ENCODE peak calls at places on chromosome 14, in six cellular contexts. One of them, this sample, is unnamed.

GRCh38 chr14:96741151-96741977 is 55.8 kb upstream of the VRK1 start:
- DNase-seq in CD8-positive, alpha-beta T cell: peak; percentile 66
- DNase-seq in nephron progenitor cell: peak; percentile 88
- DNase-seq in colonic mucosa: peak; percentile 41
- DNase-seq in IMR-90: peak; percentile 15
- DNase-seq in NCI-H2081 treated with DMSO at 0.1 percent for 48 hours: no peak
- DNase-seq in this sample: no peak

GRCh38 chr14:75184039-75184438 is 7.6 kb upstream of the TMED10 start:
- DNase-seq in CD8-positive, alpha-beta T cell: no peak
- DNase-seq in nephron progenitor cell: no peak
- DNase-seq in colonic mucosa: peak; percentile 53
- DNase-seq in IMR-90: no peak
- DNase-seq in NCI-H2081 treated with DMSO at 0.1 percent for 48 hours: no peak
- DNase-seq in this sample: no peak

GRCh38 chr14:77918448-77918847 is 118.5 kb downstream of the ADCK1 start:
- DNase-seq in CD8-positive, alpha-beta T cell: no peak
- DNase-seq in nephron progenitor cell: no peak
- DNase-seq in colonic mucosa: no peak
- DNase-seq in IMR-90: no peak
- DNase-seq in NCI-H2081 treated with DMSO at 0.1 percent for 48 hours: no peak
- DNase-seq in this sample: no peak

GRCh38 chr14:61426048-61426447 is 104.7 kb downstream of the PRKCH start:
- DNase-seq in CD8-positive, alpha-beta T cell: no peak
- DNase-seq in nephron progenitor cell: no peak
- DNase-seq in colonic mucosa: no peak
- DNase-seq in IMR-90: no peak
- DNase-seq in NCI-H2081 treated with DMSO at 0.1 percent for 48 hours: no peak
- DNase-seq in this sample: peak; percentile 64

GRCh38 chr14:34665785-34666425 is 36.0 kb upstream of the SNX6 start:
- DNase-seq in CD8-positive, alpha-beta T cell: no peak
- DNase-seq in nephron progenitor cell: no peak
- DNase-seq in colonic mucosa: peak; percentile 32
- DNase-seq in IMR-90: peak; percentile 96
- DNase-seq in NCI-H2081 treated with DMSO at 0.1 percent for 48 hours: no peak
- DNase-seq in this sample: no peak

GRCh38 chr14:76375484-76375883 is 453 bp upstream of the ESRRB start:
- DNase-seq in CD8-positive, alpha-beta T cell: no peak
- DNase-seq in nephron progenitor cell: no peak
- DNase-seq in colonic mucosa: no peak
- DNase-seq in IMR-90: no peak
- DNase-seq in NCI-H2081 treated with DMSO at 0.1 percent for 48 hours: no peak
- DNase-seq in this sample: no peak

GRCh38 chr14:34461334-34462131 is 507 bp downstream of the SPTSSA start:
- DNase-seq in CD8-positive, alpha-beta T cell: no peak
- DNase-seq in nephron progenitor cell: peak; percentile 61
- DNase-seq in colonic mucosa: peak; percentile 77
- DNase-seq in IMR-90: peak; percentile 52
- DNase-seq in NCI-H2081 treated with DMSO at 0.1 percent for 48 hours: peak; percentile 12
- DNase-seq in this sample: no peak

GRCh38 chr14:89723930-89724915 is 230.3 kb downstream of the EFCAB11 start:
- DNase-seq in CD8-positive, alpha-beta T cell: no peak
- DNase-seq in nephron progenitor cell: no peak
- DNase-seq in colonic mucosa: no peak
- DNase-seq in IMR-90: no peak
- DNase-seq in NCI-H2081 treated with DMSO at 0.1 percent for 48 hours: no peak
- DNase-seq in this sample: no peak

GRCh38 chr14:102560436-102561261 is 31.8 kb upstream of the RCOR1 start:
- DNase-seq in CD8-positive, alpha-beta T cell: no peak
- DNase-seq in nephron progenitor cell: no peak
- DNase-seq in colonic mucosa: no peak
- DNase-seq in IMR-90: no peak
- DNase-seq in NCI-H2081 treated with DMSO at 0.1 percent for 48 hours: no peak
- DNase-seq in this sample: no peak

GRCh38 chr14:104428860-104429259 is 150.7 kb upstream of the C14orf180 start:
- DNase-seq in CD8-positive, alpha-beta T cell: no peak
- DNase-seq in nephron progenitor cell: no peak
- DNase-seq in colonic mucosa: no peak
- DNase-seq in IMR-90: no peak
- DNase-seq in NCI-H2081 treated with DMSO at 0.1 percent for 48 hours: no peak
- DNase-seq in this sample: no peak

GRCh38 chr14:75232597-75232996 is 46.0 kb upstream of the FOS start:
- DNase-seq in CD8-positive, alpha-beta T cell: peak; percentile 71
- DNase-seq in nephron progenitor cell: no peak
- DNase-seq in colonic mucosa: no peak
- DNase-seq in IMR-90: no peak
- DNase-seq in NCI-H2081 treated with DMSO at 0.1 percent for 48 hours: no peak
- DNase-seq in this sample: no peak

GRCh38 chr14:89614009-89614691 is 197.1 kb upstream of the FOXN3 start:
- DNase-seq in CD8-positive, alpha-beta T cell: no peak
- DNase-seq in nephron progenitor cell: no peak
- DNase-seq in colonic mucosa: no peak
- DNase-seq in IMR-90: no peak
- DNase-seq in NCI-H2081 treated with DMSO at 0.1 percent for 48 hours: no peak
- DNase-seq in this sample: no peak

GRCh38 chr14:75559451-75560187 is 18.8 kb upstream of the FLVCR2 start:
- DNase-seq in CD8-positive, alpha-beta T cell: no peak
- DNase-seq in nephron progenitor cell: no peak
- DNase-seq in colonic mucosa: no peak
- DNase-seq in IMR-90: peak; percentile 30
- DNase-seq in NCI-H2081 treated with DMSO at 0.1 percent for 48 hours: no peak
- DNase-seq in this sample: peak; percentile 68

GRCh38 chr14:75279153-75279738 is 618 bp downstream of the FOS start:
- DNase-seq in CD8-positive, alpha-beta T cell: peak; percentile 79
- DNase-seq in nephron progenitor cell: peak; percentile 54
- DNase-seq in colonic mucosa: peak; percentile 77
- DNase-seq in IMR-90: peak; percentile 83
- DNase-seq in NCI-H2081 treated with DMSO at 0.1 percent for 48 hours: no peak
- DNase-seq in this sample: no peak

GRCh38 chr14:56949828-56950227 is 139.5 kb upstream of the OTX2 start:
- DNase-seq in CD8-positive, alpha-beta T cell: no peak
- DNase-seq in nephron progenitor cell: no peak
- DNase-seq in colonic mucosa: peak; percentile 27
- DNase-seq in IMR-90: no peak
- DNase-seq in NCI-H2081 treated with DMSO at 0.1 percent for 48 hours: no peak
- DNase-seq in this sample: no peak

GRCh38 chr14:38828183-38828877 is 274.7 kb downstream of the SEC23A start:
- DNase-seq in CD8-positive, alpha-beta T cell: no peak
- DNase-seq in nephron progenitor cell: no peak
- DNase-seq in colonic mucosa: no peak
- DNase-seq in IMR-90: no peak
- DNase-seq in NCI-H2081 treated with DMSO at 0.1 percent for 48 hours: no peak
- DNase-seq in this sample: no peak

GRCh38 chr14:54577494-54577893 is 10.6 kb downstream of the SAMD4A start:
- DNase-seq in CD8-positive, alpha-beta T cell: no peak
- DNase-seq in nephron progenitor cell: no peak
- DNase-seq in colonic mucosa: no peak
- DNase-seq in IMR-90: no peak
- DNase-seq in NCI-H2081 treated with DMSO at 0.1 percent for 48 hours: no peak
- DNase-seq in this sample: no peak

GRCh38 chr14:68729556-68729955 is 63.3 kb downstream of the ZFP36L1 start:
- DNase-seq in CD8-positive, alpha-beta T cell: no peak
- DNase-seq in nephron progenitor cell: no peak
- DNase-seq in colonic mucosa: peak; percentile 61
- DNase-seq in IMR-90: no peak
- DNase-seq in NCI-H2081 treated with DMSO at 0.1 percent for 48 hours: no peak
- DNase-seq in this sample: no peak

GRCh38 chr14:26597136-26598080 is at the start of gene NOVA1:
- DNase-seq in CD8-positive, alpha-beta T cell: peak; percentile 16
- DNase-seq in nephron progenitor cell: peak; percentile 54
- DNase-seq in colonic mucosa: peak; percentile 38
- DNase-seq in IMR-90: no peak
- DNase-seq in NCI-H2081 treated with DMSO at 0.1 percent for 48 hours: no peak
- DNase-seq in this sample: no peak

GRCh38 chr14:43285575-43285974 is 1221.5 kb downstream of the FSCB start:
- DNase-seq in CD8-positive, alpha-beta T cell: no peak
- DNase-seq in nephron progenitor cell: no peak
- DNase-seq in colonic mucosa: no peak
- DNase-seq in IMR-90: no peak
- DNase-seq in NCI-H2081 treated with DMSO at 0.1 percent for 48 hours: no peak
- DNase-seq in this sample: no peak

GRCh38 chr14:63276016-63276415 is 42.7 kb downstream of the GPHB5 start:
- DNase-seq in CD8-positive, alpha-beta T cell: no peak
- DNase-seq in nephron progenitor cell: no peak
- DNase-seq in colonic mucosa: no peak
- DNase-seq in IMR-90: no peak
- DNase-seq in NCI-H2081 treated with DMSO at 0.1 percent for 48 hours: peak; percentile 33
- DNase-seq in this sample: no peak

GRCh38 chr14:22332671-22333407 is 256.2 kb downstream of the DAD1 start:
- DNase-seq in CD8-positive, alpha-beta T cell: no peak
- DNase-seq in nephron progenitor cell: no peak
- DNase-seq in colonic mucosa: no peak
- DNase-seq in IMR-90: no peak
- DNase-seq in NCI-H2081 treated with DMSO at 0.1 percent for 48 hours: no peak
- DNase-seq in this sample: no peak

GRCh38 chr14:105529506-105530445 is 3.4 kb downstream of the TMEM121 start:
- DNase-seq in CD8-positive, alpha-beta T cell: peak; percentile 41
- DNase-seq in nephron progenitor cell: no peak
- DNase-seq in colonic mucosa: no peak
- DNase-seq in IMR-90: no peak
- DNase-seq in NCI-H2081 treated with DMSO at 0.1 percent for 48 hours: no peak
- DNase-seq in this sample: no peak

GRCh38 chr14:98819132-98819866 is 452.7 kb downstream of the BCL11B start:
- DNase-seq in CD8-positive, alpha-beta T cell: no peak
- DNase-seq in nephron progenitor cell: no peak
- DNase-seq in colonic mucosa: no peak
- DNase-seq in IMR-90: no peak
- DNase-seq in NCI-H2081 treated with DMSO at 0.1 percent for 48 hours: no peak
- DNase-seq in this sample: no peak

GRCh38 chr14:47833006-47833405 is 157.6 kb upstream of the MDGA2 start:
- DNase-seq in CD8-positive, alpha-beta T cell: no peak
- DNase-seq in nephron progenitor cell: no peak
- DNase-seq in colonic mucosa: no peak
- DNase-seq in IMR-90: no peak
- DNase-seq in NCI-H2081 treated with DMSO at 0.1 percent for 48 hours: no peak
- DNase-seq in this sample: no peak

GRCh38 chr14:31582286-31582691 is 21.1 kb downstream of the NUBPL start:
- DNase-seq in CD8-positive, alpha-beta T cell: no peak
- DNase-seq in nephron progenitor cell: no peak
- DNase-seq in colonic mucosa: no peak
- DNase-seq in IMR-90: peak; percentile 68
- DNase-seq in NCI-H2081 treated with DMSO at 0.1 percent for 48 hours: no peak
- DNase-seq in this sample: no peak

GRCh38 chr14:54774824-54775223 is 127.8 kb downstream of the GCH1 start:
- DNase-seq in CD8-positive, alpha-beta T cell: no peak
- DNase-seq in nephron progenitor cell: no peak
- DNase-seq in colonic mucosa: no peak
- DNase-seq in IMR-90: no peak
- DNase-seq in NCI-H2081 treated with DMSO at 0.1 percent for 48 hours: no peak
- DNase-seq in this sample: no peak

GRCh38 chr14:51443195-51444018 is 203.4 kb downstream of the TMX1 start:
- DNase-seq in CD8-positive, alpha-beta T cell: no peak
- DNase-seq in nephron progenitor cell: no peak
- DNase-seq in colonic mucosa: no peak
- DNase-seq in IMR-90: peak; percentile 61
- DNase-seq in NCI-H2081 treated with DMSO at 0.1 percent for 48 hours: no peak
- DNase-seq in this sample: no peak

GRCh38 chr14:96894966-96895365 is 97.8 kb downstream of the VRK1 start:
- DNase-seq in CD8-positive, alpha-beta T cell: no peak
- DNase-seq in nephron progenitor cell: no peak
- DNase-seq in colonic mucosa: no peak
- DNase-seq in IMR-90: peak; percentile 28
- DNase-seq in NCI-H2081 treated with DMSO at 0.1 percent for 48 hours: no peak
- DNase-seq in this sample: no peak

GRCh38 chr14:32509632-32510187 is 180.6 kb downstream of the AKAP6 start:
- DNase-seq in CD8-positive, alpha-beta T cell: no peak
- DNase-seq in nephron progenitor cell: no peak
- DNase-seq in colonic mucosa: no peak
- DNase-seq in IMR-90: peak; percentile 97
- DNase-seq in NCI-H2081 treated with DMSO at 0.1 percent for 48 hours: no peak
- DNase-seq in this sample: peak; percentile 61

GRCh38 chr14:104803280-104803915 is 2.5 kb downstream of the ZBTB42 start:
- DNase-seq in CD8-positive, alpha-beta T cell: no peak
- DNase-seq in nephron progenitor cell: no peak
- DNase-seq in colonic mucosa: no peak
- DNase-seq in IMR-90: no peak
- DNase-seq in NCI-H2081 treated with DMSO at 0.1 percent for 48 hours: no peak
- DNase-seq in this sample: no peak

GRCh38 chr14:31802838-31803237 is 241.6 kb downstream of the NUBPL start:
- DNase-seq in CD8-positive, alpha-beta T cell: no peak
- DNase-seq in nephron progenitor cell: no peak
- DNase-seq in colonic mucosa: no peak
- DNase-seq in IMR-90: no peak
- DNase-seq in NCI-H2081 treated with DMSO at 0.1 percent for 48 hours: no peak
- DNase-seq in this sample: no peak

This sample was measured in epithelial cell of prostate.